ENCODE peak calls at places on chromosome 14, in eight cellular contexts. D is uterus; R is MM.1S; X is upper lobe of left lung; N is A549; T is tibial artery; J is CD4-positive, alpha-beta T cell; Q is lung. W is an unnamed sample. For H3K9me3, the result is how much of the 10 kb centered on the place peaks cover.

GRCh38 chr14:54627718-54628345 is 60.9 kb downstream of the SAMD4A start:
- DNase-seq in D (peak), R (peak), X (no peak), N (no peak), T (peak), J (peak), Q (no peak), W (no peak)

GRCh38 chr14:25150401-25150800 is 100.5 kb upstream of the STXBP6 start:
- DNase-seq in D (no peak), R (no peak), X (no peak), N (no peak), T (no peak), J (no peak), Q (no peak), W (no peak)

GRCh38 chr14:59251811-59252771 is 63.6 kb downstream of the DAAM1 start:
- DNase-seq in D (no peak), R (no peak), X (no peak), N (no peak), T (no peak), J (no peak), Q (no peak), W (no peak)

GRCh38 chr14:100989924-100990323 is 86.4 kb upstream of the RTL1 start:
- DNase-seq in D (no peak), R (no peak), X (no peak), N (no peak), T (no peak), J (no peak), Q (no peak), W (no peak)

GRCh38 chr14:102949801-102950451 is 27.5 kb downstream of the AMN start:
- DNase-seq in D (no peak), R (no peak), X (no peak), N (no peak), T (no peak), J (no peak), Q (no peak), W (no peak)

GRCh38 chr14:53807580-53807979 is 149.0 kb downstream of the BMP4 start:
- DNase-seq in D (peak), R (no peak), X (no peak), N (no peak), T (peak), J (no peak), Q (no peak), W (no peak)

GRCh38 chr14:60235440-60235839 is 13.6 kb upstream of the PPM1A start:
- DNase-seq in D (no peak), R (no peak), X (no peak), N (no peak), T (no peak), J (no peak), Q (no peak), W (no peak)

GRCh38 chr14:99201351-99202073 is 70.5 kb downstream of the BCL11B start:
- DNase-seq in D (no peak), R (no peak), X (no peak), N (peak), T (no peak), J (peak), Q (no peak), W (no peak)

GRCh38 chr14:99055019-99055418 is 217.0 kb downstream of the BCL11B start:
- DNase-seq in D (no peak), R (no peak), X (no peak), N (no peak), T (no peak), J (no peak), Q (no peak), W (no peak)

GRCh38 chr14:78358631-78359030 is 188.5 kb downstream of the NRXN3 start:
- DNase-seq in D (no peak), R (no peak), X (no peak), N (no peak), T (no peak), J (no peak), Q (no peak), W (no peak)

GRCh38 chr14:105836730-105837129 is 310.3 kb downstream of the TMEM121 start:
- DNase-seq in D (no peak), R (no peak), X (no peak), N (no peak), T (no peak), J (no peak), Q (no peak), W (no peak)
- H3K9me3 ChIP-seq in D (under half), R (under half), X (under half), N (under half), T (under half), J (under half), Q (under half), W (under half)

GRCh38 chr14:20435454-20436362 is at the start of gene KLHL33:
- DNase-seq in D (peak), R (no peak), X (no peak), N (no peak), T (no peak), J (no peak), Q (no peak), W (no peak)

GRCh38 chr14:20438664-20439063 is 2.7 kb upstream of the KLHL33 start:
- DNase-seq in D (no peak), R (no peak), X (no peak), N (no peak), T (no peak), J (no peak), Q (no peak), W (no peak)

GRCh38 chr14:20436363-20436755 is 393 bp upstream of the KLHL33 start:
- DNase-seq in D (no peak), R (no peak), X (no peak), N (no peak), T (peak), J (no peak), Q (no peak), W (no peak)

GRCh38 chr14:20429801-20430669 is 5.9 kb downstream of the KLHL33 start:
- DNase-seq in D (no peak), R (no peak), X (peak), N (no peak), T (no peak), J (no peak), Q (peak), W (no peak)

GRCh38 chr14:20434701-20435453 is 1.1 kb downstream of the KLHL33 start:
- DNase-seq in D (peak), R (no peak), X (no peak), N (no peak), T (peak), J (no peak), Q (no peak), W (no peak)
- H3K27ac ChIP-seq in D (peak), R (no peak), X (peak), N (no peak), T (peak), J (no peak), Q (peak), W (peak)

GRCh38 chr14:105863296-105864108 is 337.1 kb downstream of the TMEM121 start:
- DNase-seq in D (peak), R (no peak), X (peak), N (no peak), T (peak), J (no peak), Q (no peak), W (no peak)
- H3K9me3 ChIP-seq in D (under half), R (under half), X (under half), N (under half), T (under half), J (under half), Q (under half), W (under half)

GRCh38 chr14:73725116-73726024 is 11.2 kb upstream of the PNMA1 start:
- DNase-seq in D (no peak), R (no peak), X (no peak), N (no peak), T (no peak), J (no peak), Q (no peak), W (no peak)
- H3K27ac ChIP-seq in D (peak), R (no peak), X (peak), N (peak), T (peak), J (peak), Q (peak), W (peak)

DNA sequence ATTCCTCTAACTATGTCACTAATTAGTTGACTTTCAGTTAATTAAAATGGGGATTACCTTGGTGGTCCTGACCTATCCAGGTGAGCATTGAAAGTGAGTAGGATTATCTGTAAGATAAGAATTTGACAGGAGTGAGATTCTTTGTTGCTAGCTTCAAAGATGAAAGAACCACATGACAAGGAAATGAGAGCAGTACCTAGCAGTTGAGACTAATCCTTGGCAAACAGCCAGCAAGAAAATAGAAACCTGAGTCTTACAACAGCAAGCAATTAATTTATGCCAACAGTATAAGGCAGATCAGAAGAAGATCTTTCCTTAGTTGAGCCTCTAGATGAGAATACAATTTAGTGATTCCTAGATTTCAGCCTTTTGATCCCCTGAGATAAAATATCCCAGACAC is 1058.4 kb downstream of the LRFN5 start:
- DNase-seq in D (no peak), R (peak), X (no peak), N (no peak), T (no peak), J (no peak), Q (no peak), W (no peak)
- H3K9me3 ChIP-seq in D (under half), R (under half), X (under half), N (under half), T (under half), J (under half), Q (under half), W (under half)